ENCODE peak calls at places on chromosome 19, in six cellular contexts. U, Z, I, W, Q and J are unnamed samples.

GRCh38 chr19:29813665-29814064 is 1.9 kb downstream of the CCNE1 start:
- DNase-seq in Z (no peak), I (no peak), W (no peak), U (no peak), Q (no peak), J (no peak)

GRCh38 chr19:5718579-5719273 is 1.2 kb downstream of the LONP1 start:
- DNase-seq in W (no peak), Q (no peak), Z (no peak), U (no peak), I (no peak), J (no peak)

GRCh38 chr19:11813801-11814706 is at the start of gene ZNF440:
- DNase-seq in W (peak), Z (peak), U (peak), I (peak), Q (peak), J (peak)

GRCh38 chr19:27780367-27781065 is 1432.4 kb downstream of the UQCRFS1 start:
- DNase-seq in Z (no peak), W (no peak), I (no peak), U (no peak), Q (no peak), J (no peak)

GRCh38 chr19:56400485-56400884 is 3.6 kb upstream of the ZNF583 start:
- DNase-seq in I (no peak), Z (no peak), U (no peak), Q (no peak), W (no peak), J (no peak)

GRCh38 chr19:45767410-45767880 is 1.6 kb downstream of the SIX5 start:
- DNase-seq in Q (no peak), W (no peak), I (no peak), Z (no peak), U (no peak), J (peak)

GRCh38 chr19:840519-841206 is at the start of gene PRTN3:
- DNase-seq in U (no peak), Q (no peak), I (no peak), W (no peak), Z (no peak), J (no peak)

GRCh38 chr19:16659832-16660708 is at the start of gene SMIM7:
- DNase-seq in I (peak), W (peak), Z (peak), U (peak), Q (peak), J (peak)

GRCh38 chr19:32339988-32340874 is 5.2 kb upstream of the ZNF507 start:
- DNase-seq in Q (peak), Z (peak), U (peak), I (no peak), W (peak), J (no peak)

GRCh38 chr19:41696402-41697197 is 8.5 kb upstream of the CEACAM7 start:
- DNase-seq in W (no peak), Q (no peak), Z (no peak), U (no peak), I (no peak), J (peak)

GRCh38 chr19:32097620-32098019 is 247.8 kb upstream of the ZNF507 start:
- DNase-seq in I (no peak), Q (no peak), Z (no peak), U (no peak), W (no peak), J (no peak)

GRCh38 chr19:20079487-20079886 is 1.7 kb downstream of the ZNF90 start:
- DNase-seq in U (no peak), I (no peak), Z (no peak), W (no peak), Q (no peak), J (no peak)

GRCh38 chr19:39252458-39252857 is 3.8 kb upstream of the IFNL4 start:
- DNase-seq in Z (no peak), Q (no peak), U (no peak), I (no peak), W (no peak), J (no peak)

GRCh38 chr19:37989855-37990254 is 82.8 kb downstream of the SIPA1L3 start:
- DNase-seq in Z (no peak), W (no peak), Q (no peak), I (no peak), U (no peak), J (no peak)

GRCh38 chr19:56084835-56085536 is 36.1 kb downstream of the ZNF787 start:
- DNase-seq in I (no peak), Q (no peak), W (no peak), Z (no peak), U (no peak), J (no peak)

GRCh38 chr19:15424121-15424520 is 5.3 kb upstream of the AKAP8L start:
- DNase-seq in W (no peak), U (no peak), Z (no peak), Q (no peak), I (no peak), J (no peak)

GRCh38 chr19:49106648-49107135 is 7.5 kb upstream of the LIN7B start:
- DNase-seq in U (peak), Z (peak), Q (peak), W (peak), I (no peak), J (no peak)

GRCh38 chr19:40585677-40586422 is 9.2 kb downstream of the SHKBP1 start:
- DNase-seq in W (no peak), U (no peak), Q (no peak), I (no peak), Z (no peak), J (no peak)

GRCh38 chr19:1655131-1655981 is 2.9 kb upstream of the TCF3 start:
- DNase-seq in Q (no peak), W (no peak), Z (no peak), U (no peak), I (no peak), J (no peak)

GRCh38 chr19:2615782-2616181 is 86.7 kb downstream of the GNG7 start:
- DNase-seq in W (no peak), Q (no peak), Z (no peak), I (no peak), U (no peak), J (no peak)

GRCh38 chr19:57907394-57907793 is 9.0 kb downstream of the ZNF417 start:
- DNase-seq in I (no peak), W (no peak), U (no peak), Z (no peak), Q (no peak), J (no peak)

GRCh38 chr19:58399903-58400637 is 4.6 kb downstream of the RNF225 start:
- DNase-seq in Q (no peak), U (no peak), W (no peak), I (no peak), Z (peak), J (no peak)

GRCh38 chr19:19997656-19998268 is 41.5 kb downstream of the ZNF682 start:
- DNase-seq in Q (peak), W (no peak), Z (no peak), U (peak), I (peak), J (no peak)

GRCh38 chr19:10896851-10897526 is 25.6 kb downstream of the CARM1 start:
- DNase-seq in I (no peak), U (no peak), Z (no peak), W (no peak), Q (no peak), J (no peak)

GRCh38 chr19:19606021-19606420 is 12.5 kb downstream of the PBX4 start:
- DNase-seq in Z (no peak), W (no peak), I (no peak), Q (peak), U (no peak), J (no peak)

GRCh38 chr19:7294571-7295212 is 478 bp upstream of the INSR start:
- DNase-seq in W (peak), I (no peak), Q (peak), Z (peak), U (no peak), J (peak)

GRCh38 chr19:46489445-46490272 is 6.0 kb downstream of the PNMA8B start:
- DNase-seq in U (no peak), I (no peak), Z (peak), W (no peak), Q (peak), J (no peak)

GRCh38 chr19:1725100-1726064 is 27.9 kb upstream of the ONECUT3 start:
- DNase-seq in Q (peak), I (no peak), U (no peak), Z (peak), W (peak), J (peak)

GRCh38 chr19:18672606-18673337 is 10.7 kb upstream of the CRTC1 start:
- DNase-seq in I (no peak), Z (no peak), W (no peak), U (no peak), Q (peak), J (no peak)

GRCh38 chr19:16978156-16978555 is 48.5 kb downstream of the CPAMD8 start:
- DNase-seq in Z (no peak), W (no peak), Q (no peak), I (no peak), U (no peak), J (no peak)